ENCODE peak calls at places on chromosome 22, in eight cellular contexts. A is mammary epithelial cell, H is breast epithelium, Q is SK-N-MC, D is SK-N-SH, L is lower lobe of right lung, W is gastrocnemius medialis, X is tibial artery. R is an unnamed sample.

GRCh38 chr22:27150530-27150909 is 493.1 kb downstream of the MIAT start:
- DNase-seq in A (no peak), H (no peak), Q (no peak), D (no peak), L (no peak), W (no peak), X (peak; percentile 30), R (no peak)

GRCh38 chr22:49258107-49259010 is 569.3 kb downstream of the BRD1 start:
- DNase-seq in A (no peak), H (peak; percentile 41), Q (no peak), D (no peak), L (no peak), W (no peak), X (peak; percentile 5), R (peak; percentile 24)

GRCh38 chr22:43390166-43390565 is 21.6 kb upstream of the MPPED1 start:
- DNase-seq in A (no peak), H (no peak), Q (no peak), D (no peak), L (peak; percentile 1), W (no peak), X (no peak), R (no peak)

GRCh38 chr22:36331306-36331911 is 56.4 kb downstream of the MYH9 start:
- DNase-seq in A (peak; percentile 97), H (no peak), Q (no peak), D (peak; percentile 57), L (peak; percentile 89), W (peak; percentile 70), X (peak; percentile 87), R (peak; percentile 97)

GRCh38 chr22:29479417-29480261 is at the start of gene NEFH:
- DNase-seq in A (no peak), H (no peak), Q (no peak), D (peak; percentile 91), L (no peak), W (no peak), X (no peak), R (no peak)

GRCh38 chr22:27972732-27973698 is 54.0 kb upstream of the PITPNB start:
- DNase-seq in A (no peak), H (no peak), Q (no peak), D (no peak), L (no peak), W (no peak), X (no peak), R (no peak)

GRCh38 chr22:31692186-31692886 is 30.3 kb upstream of the PISD start:
- DNase-seq in A (peak; percentile 69), H (no peak), Q (no peak), D (no peak), L (no peak), W (no peak), X (no peak), R (no peak)

GRCh38 chr22:41000941-41001721 is 50.0 kb downstream of the RBX1 start:
- DNase-seq in A (no peak), H (no peak), Q (no peak), D (no peak), L (no peak), W (no peak), X (no peak), R (no peak)

GRCh38 chr22:40951795-40952602 is 821 bp downstream of the RBX1 start:
- DNase-seq in A (no peak), H (no peak), Q (no peak), D (no peak), L (no peak), W (no peak), X (no peak), R (no peak)

GRCh38 chr22:48807155-48807554 is 1020.5 kb downstream of the BRD1 start:
- DNase-seq in A (no peak), H (no peak), Q (no peak), D (no peak), L (no peak), W (no peak), X (no peak), R (no peak)

GRCh38 chr22:21945453-21946261 is 7.0 kb downstream of the PPM1F start:
- DNase-seq in A (no peak), H (no peak), Q (no peak), D (no peak), L (no peak), W (no peak), X (no peak), R (no peak)

GRCh38 chr22:44133901-44134511 is 46.7 kb upstream of the PARVG start:
- DNase-seq in A (no peak), H (no peak), Q (no peak), D (no peak), L (peak; percentile 28), W (peak; percentile 29), X (peak; percentile 30), R (no peak)

GRCh38 chr22:43407591-43407990 is 4.2 kb upstream of the MPPED1 start:
- DNase-seq in A (no peak), H (no peak), Q (no peak), D (no peak), L (peak; percentile 29), W (no peak), X (no peak), R (no peak)

GRCh38 chr22:22480940-22481339 is 27.6 kb downstream of the ZNF280B start:
- DNase-seq in A (no peak), H (no peak), Q (no peak), D (no peak), L (no peak), W (no peak), X (no peak), R (no peak)

GRCh38 chr22:46650078-46650810 is 30.1 kb downstream of the GRAMD4 start:
- DNase-seq in A (no peak), H (no peak), Q (no peak), D (no peak), L (no peak), W (peak; percentile 44), X (no peak), R (no peak)

GRCh38 chr22:28822930-28823481 is 22.6 kb upstream of the XBP1 start:
- DNase-seq in A (no peak), H (no peak), Q (no peak), D (no peak), L (no peak), W (no peak), X (no peak), R (no peak)

GRCh38 chr22:35044607-35045390 is 21.2 kb upstream of the ISX start:
- DNase-seq in A (peak; percentile 15), H (no peak), Q (no peak), D (no peak), L (no peak), W (no peak), X (no peak), R (no peak)

GRCh38 chr22:35043251-35043931 is 22.6 kb upstream of the ISX start:
- DNase-seq in A (no peak), H (no peak), Q (no peak), D (no peak), L (no peak), W (no peak), X (no peak), R (no peak)

GRCh38 chr22:35046744-35047462 is 19.1 kb upstream of the ISX start:
- DNase-seq in A (no peak), H (no peak), Q (no peak), D (no peak), L (no peak), W (no peak), X (no peak), R (no peak)

GRCh38 chr22:35043932-35044319 is 22.0 kb upstream of the ISX start:
- DNase-seq in A (no peak), H (no peak), Q (no peak), D (no peak), L (no peak), W (no peak), X (no peak), R (no peak)

DNA sequence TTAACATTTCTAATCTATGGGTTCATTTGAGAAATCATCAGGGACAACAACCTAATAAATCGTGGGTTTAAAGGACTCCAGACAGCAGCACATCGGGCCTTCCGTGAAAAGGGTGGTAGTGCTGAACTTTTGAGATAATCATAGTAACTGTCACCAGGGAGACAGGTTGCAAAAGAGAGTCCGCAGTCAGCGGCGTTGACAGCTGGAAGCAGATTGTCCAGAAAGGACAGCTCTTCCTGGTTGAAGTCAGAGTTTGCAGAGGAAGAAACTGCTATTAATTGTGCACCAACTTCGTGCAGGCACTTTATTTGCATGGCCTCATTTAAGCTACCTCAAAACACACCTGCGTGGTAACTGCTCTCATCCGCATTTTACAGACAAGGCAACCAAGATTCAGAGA is 20.5 kb upstream of the ISX start:
- DNase-seq in A (no peak), H (no peak), Q (no peak), D (no peak), L (no peak), W (no peak), X (no peak), R (no peak)
- H3K36me3 ChIP-seq in A (no peaks in the 10 kb centered on the region), H (no peaks in the 10 kb centered on the region), Q (no peaks in the 10 kb centered on the region), D (no peaks in the 10 kb centered on the region), L (no peaks in the 10 kb centered on the region), W (no peaks in the 10 kb centered on the region), X (no peaks in the 10 kb centered on the region), R (no peaks in the 10 kb centered on the region)

GRCh38 chr22:20937031-20937793 is 20.0 kb downstream of the CRKL start:
- DNase-seq in A (no peak), H (no peak), Q (no peak), D (no peak), L (peak; percentile 55), W (no peak), X (no peak), R (no peak)
- H3K36me3 ChIP-seq in A (peaks cover 27% of the 10 kb centered on the region), H (no peaks in the 10 kb centered on the region), Q (peaks cover 52% of the 10 kb centered on the region), D (peaks cover 25% of the 10 kb centered on the region), L (peaks cover 43% of the 10 kb centered on the region), W (no peaks in the 10 kb centered on the region), X (peaks cover 12% of the 10 kb centered on the region), R (peaks cover 64% of the 10 kb centered on the region)

GRCh38 chr22:38309614-38310517 is 7.4 kb downstream of the CSNK1E start:
- DNase-seq in A (no peak), H (no peak), Q (no peak), D (no peak), L (no peak), W (peak; percentile 66), X (no peak), R (no peak)
- H3K36me3 ChIP-seq in A (peaks cover 18% of the 10 kb centered on the region), H (no peaks in the 10 kb centered on the region), Q (peaks cover 66% of the 10 kb centered on the region), D (no peaks in the 10 kb centered on the region), L (peaks cover 44% of the 10 kb centered on the region), W (no peaks in the 10 kb centered on the region), X (no peaks in the 10 kb centered on the region), R (peaks cover 90% of the 10 kb centered on the region)

GRCh38 chr22:45170001-45170466 is 6.3 kb downstream of the NUP50 start:
- DNase-seq in A (peak; percentile 13), H (no peak), Q (no peak), D (no peak), L (no peak), W (no peak), X (no peak), R (no peak)

GRCh38 chr22:45166935-45167334 is 3.2 kb downstream of the NUP50 start:
- DNase-seq in A (no peak), H (no peak), Q (no peak), D (no peak), L (no peak), W (no peak), X (no peak), R (no peak)

GRCh38 chr22:45172872-45173585 is 9.3 kb downstream of the NUP50 start:
- DNase-seq in A (no peak), H (no peak), Q (no peak), D (no peak), L (no peak), W (no peak), X (no peak), R (no peak)

DNA sequence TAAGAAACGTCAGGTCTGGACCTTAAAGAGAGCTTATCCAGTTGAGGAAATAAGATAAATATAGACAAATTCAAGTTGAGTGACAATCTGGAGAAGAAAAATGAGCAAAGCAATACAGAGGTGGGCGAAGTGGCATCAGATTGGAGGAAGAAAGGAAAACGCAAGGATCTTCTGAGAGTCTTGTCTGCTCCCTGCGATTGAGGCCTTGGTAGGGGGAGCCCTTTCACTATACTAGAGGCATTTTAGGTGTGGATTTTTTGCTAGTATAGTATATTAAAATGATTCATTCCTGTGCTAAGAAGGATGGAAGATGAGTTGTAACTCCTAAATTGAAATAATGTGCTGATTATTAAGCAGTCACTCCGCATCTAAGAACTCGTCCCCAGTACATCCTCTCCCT is 8.1 kb downstream of the NUP50 start:
- DNase-seq in A (no peak), H (no peak), Q (no peak), D (no peak), L (no peak), W (no peak), X (no peak), R (no peak)
- H3K36me3 ChIP-seq in A (peaks cover 63% of the 10 kb centered on the region), H (no peaks in the 10 kb centered on the region), Q (peaks cover 98% of the 10 kb centered on the region), D (peaks cover 76% of the 10 kb centered on the region), L (peaks cover 93% of the 10 kb centered on the region), W (no peaks in the 10 kb centered on the region), X (peaks cover 63% of the 10 kb centered on the region), R (peaks cover 100% of the 10 kb centered on the region)

R was measured in RWPE2.